ENCODE peak calls at places on chromosomes 4 and X, in five cellular contexts. One of them, this sample, is unnamed.

GRCh38 chr4:68463796-68464195 is 16.5 kb downstream of the TMPRSS11E start:
- DNase-seq in upper lobe of right lung: no peak
- DNase-seq in NCI-H1930: no peak
- DNase-seq in GM04504: no peak
- DNase-seq in testis: no peak
- DNase-seq in this sample: no peak

GRCh38 chr4:13543648-13544555 is at the start of gene NKX3-2:
- DNase-seq in NCI-H1930: peak
- DNase-seq in GM04504: no peak
- DNase-seq in testis: no peak
- DNase-seq in upper lobe of right lung: no peak
- DNase-seq in this sample: no peak

GRCh38 chr4:94507708-94508107 is 56.0 kb downstream of the PDLIM5 start:
- DNase-seq in testis: no peak
- DNase-seq in upper lobe of right lung: no peak
- DNase-seq in GM04504: peak
- DNase-seq in NCI-H1930: no peak
- DNase-seq in this sample: no peak

GRCh38 chr4:173990126-173990878 is 293.2 kb downstream of the FBXO8 start:
- DNase-seq in upper lobe of right lung: no peak
- DNase-seq in testis: peak
- DNase-seq in NCI-H1930: no peak
- DNase-seq in GM04504: peak
- DNase-seq in this sample: no peak

GRCh38 chr4:186772936-186773335 is 49.3 kb upstream of the FAT1 start:
- DNase-seq in testis: no peak
- DNase-seq in upper lobe of right lung: no peak
- DNase-seq in GM04504: no peak
- DNase-seq in NCI-H1930: no peak
- DNase-seq in this sample: no peak

GRCh38 chr4:27702710-27703431 is 842.2 kb downstream of the STIM2 start:
- DNase-seq in GM04504: no peak
- DNase-seq in NCI-H1930: no peak
- DNase-seq in testis: no peak
- DNase-seq in upper lobe of right lung: no peak
- DNase-seq in this sample: no peak

GRCh38 chr4:3375688-3376087 is 66.1 kb upstream of the HGFAC start:
- DNase-seq in GM04504: peak
- DNase-seq in testis: no peak
- DNase-seq in NCI-H1930: no peak
- DNase-seq in upper lobe of right lung: no peak
- DNase-seq in this sample: no peak

GRCh38 chrX:15241258-15241657 is 28.6 kb downstream of the ASB9 start:
- DNase-seq in NCI-H1930: no peak
- DNase-seq in testis: no peak
- DNase-seq in GM04504: no peak
- DNase-seq in upper lobe of right lung: no peak
- DNase-seq in this sample: no peak

GRCh38 chr4:124997907-124998306 is 285.4 kb upstream of the ANKRD50 start:
- DNase-seq in upper lobe of right lung: no peak
- DNase-seq in GM04504: no peak
- DNase-seq in testis: no peak
- DNase-seq in NCI-H1930: no peak
- DNase-seq in this sample: no peak

GRCh38 chr4:94649381-94650128 is 108.2 kb upstream of the BMPR1B start:
- DNase-seq in NCI-H1930: no peak
- DNase-seq in GM04504: no peak
- DNase-seq in testis: no peak
- DNase-seq in upper lobe of right lung: no peak
- DNase-seq in this sample: no peak

GRCh38 chr4:16443504-16444088 is 217.3 kb upstream of the TAPT1 start:
- DNase-seq in NCI-H1930: no peak
- DNase-seq in upper lobe of right lung: no peak
- DNase-seq in testis: peak
- DNase-seq in GM04504: no peak
- DNase-seq in this sample: no peak

GRCh38 chr4:149584703-149585102 is 230.9 kb downstream of the IQCM start:
- DNase-seq in upper lobe of right lung: no peak
- DNase-seq in testis: no peak
- DNase-seq in NCI-H1930: no peak
- DNase-seq in GM04504: no peak
- DNase-seq in this sample: no peak

GRCh38 chrX:93673056-93673868 is at the start of gene NAP1L3:
- DNase-seq in NCI-H1930: peak
- DNase-seq in upper lobe of right lung: peak
- DNase-seq in testis: peak
- DNase-seq in GM04504: peak
- DNase-seq in this sample: peak

GRCh38 chr4:138063581-138063980 is 178.6 kb downstream of the SLC7A11 start:
- DNase-seq in NCI-H1930: no peak
- DNase-seq in GM04504: no peak
- DNase-seq in testis: no peak
- DNase-seq in upper lobe of right lung: no peak
- DNase-seq in this sample: peak

GRCh38 chr4:10336471-10336870 is 120.8 kb downstream of the ZNF518B start:
- DNase-seq in testis: no peak
- DNase-seq in NCI-H1930: no peak
- DNase-seq in GM04504: peak
- DNase-seq in upper lobe of right lung: no peak
- DNase-seq in this sample: no peak

GRCh38 chr4:143559757-143560147 is 46.2 kb downstream of the SMARCA5 start:
- DNase-seq in upper lobe of right lung: no peak
- DNase-seq in testis: no peak
- DNase-seq in NCI-H1930: no peak
- DNase-seq in GM04504: no peak
- DNase-seq in this sample: no peak

GRCh38 chr4:27123050-27123768 is 262.6 kb downstream of the STIM2 start:
- DNase-seq in upper lobe of right lung: no peak
- DNase-seq in GM04504: no peak
- DNase-seq in NCI-H1930: no peak
- DNase-seq in testis: no peak
- DNase-seq in this sample: no peak

GRCh38 chr4:87532109-87532508 is 2.9 kb upstream of the SPARCL1 start:
- DNase-seq in GM04504: no peak
- DNase-seq in NCI-H1930: no peak
- DNase-seq in upper lobe of right lung: no peak
- DNase-seq in testis: no peak
- DNase-seq in this sample: no peak

GRCh38 chr4:179750374-179750773 is 2308.1 kb upstream of the AGA start:
- DNase-seq in upper lobe of right lung: no peak
- DNase-seq in GM04504: no peak
- DNase-seq in testis: no peak
- DNase-seq in NCI-H1930: peak
- DNase-seq in this sample: no peak

GRCh38 chr4:148054275-148054674 is 322.4 kb downstream of the ARHGAP10 start:
- DNase-seq in testis: no peak
- DNase-seq in GM04504: no peak
- DNase-seq in NCI-H1930: no peak
- DNase-seq in upper lobe of right lung: no peak
- DNase-seq in this sample: no peak

GRCh38 chrX:73849054-73849453 is 286.1 kb downstream of the CHIC1 start:
- DNase-seq in upper lobe of right lung: no peak
- DNase-seq in GM04504: no peak
- DNase-seq in testis: no peak
- DNase-seq in NCI-H1930: no peak
- DNase-seq in this sample: no peak

GRCh38 chr4:149605601-149606378 is 209.9 kb downstream of the IQCM start:
- DNase-seq in testis: no peak
- DNase-seq in upper lobe of right lung: no peak
- DNase-seq in NCI-H1930: no peak
- DNase-seq in GM04504: peak
- DNase-seq in this sample: no peak

GRCh38 chrX:117538441-117539418 is 577.9 kb downstream of the KLHL13 start:
- DNase-seq in upper lobe of right lung: no peak
- DNase-seq in NCI-H1930: no peak
- DNase-seq in testis: no peak
- DNase-seq in GM04504: no peak
- DNase-seq in this sample: no peak

GRCh38 chr4:156694413-156694812 is 277.2 kb downstream of the PDGFC start:
- DNase-seq in upper lobe of right lung: no peak
- DNase-seq in testis: no peak
- DNase-seq in NCI-H1930: no peak
- DNase-seq in GM04504: no peak
- DNase-seq in this sample: no peak

GRCh38 chr4:76830612-76831474 is 67.1 kb downstream of the SOWAHB start:
- DNase-seq in upper lobe of right lung: no peak
- DNase-seq in GM04504: peak
- DNase-seq in testis: no peak
- DNase-seq in NCI-H1930: no peak
- DNase-seq in this sample: no peak

GRCh38 chrX:16573781-16574180 is 76.2 kb upstream of the S100G start:
- DNase-seq in GM04504: peak
- DNase-seq in upper lobe of right lung: no peak
- DNase-seq in NCI-H1930: no peak
- DNase-seq in testis: no peak
- DNase-seq in this sample: no peak

GRCh38 chrX:13599491-13599890 is 30.1 kb downstream of the EGFL6 start:
- DNase-seq in GM04504: no peak
- DNase-seq in upper lobe of right lung: no peak
- DNase-seq in testis: no peak
- DNase-seq in NCI-H1930: no peak
- DNase-seq in this sample: no peak

GRCh38 chr4:131764730-131765129 is 1384.4 kb upstream of the PCDH10 start:
- DNase-seq in testis: peak
- DNase-seq in GM04504: no peak
- DNase-seq in NCI-H1930: no peak
- DNase-seq in upper lobe of right lung: no peak
- DNase-seq in this sample: no peak

GRCh38 chrX:110204986-110205385 is 112.9 kb downstream of the AMMECR1 start:
- DNase-seq in upper lobe of right lung: no peak
- DNase-seq in GM04504: peak
- DNase-seq in NCI-H1930: no peak
- DNase-seq in testis: no peak
- DNase-seq in this sample: no peak